ENCODE peak calls at places on chromosomes 5 and 9, in seven cellular contexts. J is MCF 10A, L is progenitor cell of endocrine pancreas, T is tibial artery, D is PC-3, F is GM20000, G is endothelial cell. Z is an unnamed sample.

GRCh38 chr9:121073038-121073437 is 1.7 kb upstream of the CNTRL start:
- DNase-seq in D (peak; percentile 22), L (no peak), F (no peak), T (peak; percentile 82), J (peak; percentile 92), G (no peak), Z (no peak)

GRCh38 chr9:111000202-111000601 is 38.1 kb downstream of the LPAR1 start:
- DNase-seq in G (no peak), L (no peak), T (peak; percentile 60), D (no peak), J (no peak), F (no peak), Z (no peak)

GRCh38 chr5:59093329-59093728 is 510.5 kb downstream of the RAB3C start:
- DNase-seq in D (no peak), T (no peak), F (no peak), J (peak; percentile 51), G (no peak), L (no peak), Z (no peak)

GRCh38 chr9:114061830-114062474 is 16.1 kb downstream of the AMBP start:
- DNase-seq in T (peak; percentile 43), D (no peak), F (no peak), L (no peak), G (no peak), J (no peak), Z (no peak)

GRCh38 chr9:110444911-110445310 is 107.2 kb upstream of the TXNDC8 start:
- DNase-seq in J (peak; percentile 51), T (no peak), F (no peak), D (no peak), G (no peak), L (no peak), Z (no peak)

GRCh38 chr5:77360381-77360780 is 131.7 kb downstream of the WDR41 start:
- DNase-seq in T (no peak), J (no peak), G (no peak), D (no peak), F (no peak), L (no peak), Z (no peak)

GRCh38 chr5:134083517-134083916 is 31.0 kb upstream of the TCF7 start:
- DNase-seq in D (no peak), G (no peak), J (no peak), F (no peak), T (no peak), L (no peak), Z (no peak)

GRCh38 chr9:132161743-132162187 is at the start of gene NTNG2:
- DNase-seq in F (no peak), G (no peak), L (no peak), J (no peak), D (no peak), T (no peak), Z (no peak)

GRCh38 chr5:113771483-113771882 is 258.0 kb downstream of the YTHDC2 start:
- DNase-seq in D (no peak), J (no peak), L (no peak), T (no peak), G (no peak), F (no peak), Z (no peak)

DNA sequence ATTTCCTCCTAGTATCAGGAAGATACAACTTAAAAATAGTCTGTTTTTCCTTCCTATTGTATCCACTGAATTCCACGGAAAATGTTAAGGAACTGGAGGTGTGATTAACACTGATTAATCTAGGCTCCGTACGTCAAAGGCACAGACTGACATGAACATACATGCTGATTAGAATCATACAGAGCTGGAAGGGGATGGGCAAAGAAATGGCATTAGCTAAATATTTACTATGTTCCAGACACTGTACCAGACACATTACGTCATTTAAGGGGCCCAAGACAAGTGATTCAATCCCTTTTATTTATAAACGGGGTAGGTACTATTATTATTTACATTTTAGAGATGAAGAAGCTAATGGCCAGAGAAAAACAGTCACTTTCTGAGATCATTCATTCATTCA is 1.9 kb upstream of the TGFBR1 start:
- DNase-seq in L (no peak), T (no peak), J (no peak), F (no peak), D (no peak), G (no peak), Z (no peak)
- TF ChIP-seq CTCF in L (no peak), T (no peak), J (no peak), F (no peak), D (no peak), G (no peak), Z (no peak)

DNA sequence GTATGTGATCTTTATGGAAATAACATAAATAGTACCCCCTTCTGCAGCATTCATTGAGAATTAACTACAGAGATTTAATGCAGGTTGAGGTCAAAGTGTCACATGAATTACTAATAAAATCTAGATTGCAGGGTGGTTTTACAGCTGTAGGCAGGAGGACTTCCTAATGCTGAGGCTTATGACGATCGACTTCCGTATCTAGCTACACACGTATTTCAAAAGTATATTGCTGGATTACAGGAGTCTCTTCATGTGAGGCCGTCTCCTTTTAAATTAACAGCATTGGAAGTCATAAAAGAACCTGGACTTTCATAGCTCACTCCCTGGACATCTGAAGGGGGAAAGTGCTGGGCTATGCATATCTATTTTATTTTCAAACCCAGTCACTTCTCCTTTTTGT is 180.9 kb downstream of the OSTF1 start:
- DNase-seq in T (no peak), D (no peak), L (no peak), J (no peak), F (no peak), G (no peak), Z (no peak)
- TF ChIP-seq CTCF in T (no peak), D (no peak), L (no peak), J (no peak), F (no peak), G (no peak), Z (no peak)

GRCh38 chr5:131164161-131164930 is 710 bp downstream of the HINT1 start:
- DNase-seq in G (peak; percentile 63), D (peak; percentile 64), L (peak; percentile 46), T (peak; percentile 75), J (peak; percentile 81), F (peak; percentile 81), Z (peak; percentile 79)
- TF ChIP-seq CTCF in G (no peak), D (no peak), L (no peak), T (no peak), J (no peak), F (no peak), Z (no peak)

GRCh38 chr5:135203593-135204036 is 169.6 kb upstream of the PITX1 start:
- DNase-seq in T (no peak), L (no peak), F (no peak), G (no peak), D (peak; percentile 59), J (peak; percentile 69), Z (no peak)
- TF ChIP-seq CTCF in T (peak; percentile 38), L (peak; percentile 19), F (no peak), G (peak; percentile 48), D (peak; percentile 57), J (peak; percentile 52), Z (no peak)

GRCh38 chr5:152332696-152333095 is 72.4 kb downstream of the NMUR2 start:
- DNase-seq in T (no peak), J (no peak), D (no peak), F (no peak), L (no peak), G (no peak), Z (no peak)
- TF ChIP-seq CTCF in T (no peak), J (no peak), D (no peak), F (no peak), L (no peak), G (no peak), Z (no peak)

DNA sequence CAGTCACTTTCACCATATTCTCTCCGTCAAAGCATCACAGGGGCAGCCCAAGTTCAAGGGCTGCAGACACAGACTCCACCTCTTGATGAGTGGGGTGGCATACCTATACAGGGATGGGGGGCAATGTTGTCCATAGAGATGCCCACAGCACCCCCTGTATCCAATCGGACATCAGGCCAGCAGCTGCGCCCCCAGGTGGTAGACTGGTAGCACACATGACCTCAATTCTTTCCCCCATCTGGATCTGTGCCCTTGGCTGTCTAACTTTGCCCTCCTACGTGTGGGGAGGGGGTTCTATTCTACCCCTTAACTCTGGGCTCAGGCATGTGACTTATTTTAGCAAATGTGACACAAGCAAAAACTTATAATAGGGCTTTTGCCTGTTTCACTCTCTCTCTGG is 84.0 kb upstream of the SLC25A48 start:
- DNase-seq in J (peak; percentile 32), L (no peak), F (no peak), D (no peak), G (no peak), T (no peak), Z (no peak)
- TF ChIP-seq CTCF in J (peak; percentile 20), L (no peak), F (no peak), D (peak; percentile 30), G (no peak), T (no peak), Z (no peak)

DNA sequence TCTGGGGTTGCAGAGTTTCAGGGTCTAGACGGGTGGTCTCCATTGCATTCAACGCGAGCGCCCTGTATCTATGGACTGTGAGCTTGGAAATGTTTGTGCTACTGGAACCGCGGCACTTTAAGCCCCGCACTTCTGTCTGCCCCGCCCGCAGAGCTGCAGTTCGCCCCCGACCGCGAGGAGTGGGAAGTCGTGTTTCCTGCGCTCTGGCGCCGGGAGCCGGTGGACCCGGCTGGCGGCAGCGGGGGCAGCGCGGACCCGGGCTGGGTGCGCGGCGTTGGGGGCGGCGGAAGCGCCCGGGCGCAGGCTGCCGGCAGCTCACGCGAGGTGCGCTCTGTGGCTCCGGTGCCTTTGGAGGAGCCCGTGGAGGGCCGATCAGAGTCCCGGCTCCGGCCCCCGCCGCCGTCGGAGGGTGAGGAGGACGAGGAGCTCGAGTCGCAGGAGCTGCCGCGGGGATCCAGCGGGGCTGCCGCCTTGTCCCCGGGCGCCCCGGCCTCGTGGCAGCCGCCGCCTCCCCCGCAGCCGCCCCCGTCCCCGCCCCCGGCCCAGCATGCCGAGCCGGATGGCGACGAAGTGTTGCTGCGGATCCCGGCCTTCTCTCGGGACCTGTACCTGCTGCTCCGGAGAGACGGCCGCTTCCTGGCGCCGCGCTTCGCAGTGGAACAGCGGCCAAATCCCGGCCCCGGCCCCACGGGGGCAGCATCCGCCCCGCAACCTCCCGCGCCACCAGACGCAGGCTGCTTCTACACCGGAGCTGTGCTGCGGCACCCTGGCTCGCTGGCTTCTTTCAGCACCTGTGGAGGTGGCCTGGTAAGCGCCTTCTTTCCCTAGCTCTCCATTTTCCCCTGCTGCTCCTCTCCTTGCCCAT is 1.1 kb downstream of the ADAMTS19 start:
- DNase-seq in T (no peak), G (peak; percentile 81), J (no peak), L (peak; percentile 63), D (peak; percentile 15), F (peak; percentile 50), Z (peak; percentile 47)
- TF ChIP-seq CTCF in T (no peak), G (peak; percentile 53), J (no peak), L (peak; percentile 67), D (peak; percentile 32), F (peak; percentile 6), Z (peak; percentile 45)

GRCh38 chr9:130541533-130541932 is 37.8 kb upstream of the FUBP3 start:
- DNase-seq in J (no peak), F (no peak), D (peak; percentile 15), L (no peak), G (no peak), T (no peak), Z (no peak)
- TF ChIP-seq CTCF in J (no peak), F (no peak), D (no peak), L (no peak), G (no peak), T (no peak), Z (no peak)

Z was measured in mesothelial cell of epicardium.